ENCODE peak calls at places on chromosomes 11 and 22, in seven cellular contexts. H, Z, V, N, B, R and I are unnamed samples.

GRCh38 chr22:27669798-27670599 is 131.6 kb downstream of the MN1 start:
- DNase-seq in H (no peak), Z (no peak), V (peak; percentile 64), N (peak; percentile 38), B (no peak), R (peak; percentile 27), I (no peak)

GRCh38 chr11:92812841-92813240 is 156.6 kb upstream of the MTNR1B start:
- DNase-seq in H (no peak), Z (no peak), V (no peak), N (no peak), B (no peak), R (no peak), I (no peak)

GRCh38 chr11:101126551-101127347 is 2.9 kb downstream of the PGR start:
- DNase-seq in H (no peak), Z (no peak), V (peak; percentile 28), N (peak; percentile 25), B (no peak), R (peak; percentile 24), I (peak; percentile 69)

GRCh38 chr11:10943968-10944367 is 86.1 kb upstream of the ZBED5 start:
- DNase-seq in H (no peak), Z (no peak), V (peak; percentile 69), N (peak; percentile 62), B (no peak), R (peak; percentile 63), I (peak; percentile 17)

GRCh38 chr11:128517457-128518230 is 69.7 kb downstream of the ETS1 start:
- DNase-seq in H (no peak), Z (peak; percentile 46), V (peak; percentile 70), N (peak; percentile 69), B (no peak), R (peak; percentile 55), I (peak; percentile 45)

GRCh38 chr11:74936087-74936486 is 12.8 kb downstream of the XRRA1 start:
- DNase-seq in H (no peak), Z (no peak), V (no peak), N (no peak), B (no peak), R (no peak), I (no peak)

GRCh38 chr11:111736621-111737055 is 29.6 kb downstream of the PPP2R1B start:
- DNase-seq in H (no peak), Z (no peak), V (no peak), N (no peak), B (no peak), R (no peak), I (no peak)

GRCh38 chr22:46581580-46582244 is 38.5 kb upstream of the GRAMD4 start:
- DNase-seq in H (no peak), Z (no peak), V (no peak), N (no peak), B (no peak), R (no peak), I (no peak)

GRCh38 chr11:10716122-10716521 is 22.6 kb upstream of the IRAG1 start:
- DNase-seq in H (no peak), Z (no peak), V (no peak), N (peak; percentile 9), B (no peak), R (peak; percentile 30), I (peak; percentile 68)

GRCh38 chr22:37331034-37331428 is 48.7 kb downstream of the CYTH4 start:
- DNase-seq in H (no peak), Z (no peak), V (peak; percentile 57), N (peak; percentile 40), B (no peak), R (peak; percentile 78), I (peak; percentile 51)

GRCh38 chr11:66322732-66323427 is 6.0 kb upstream of the CD248 start:
- DNase-seq in H (no peak), Z (no peak), V (peak; percentile 92), N (peak; percentile 67), B (no peak), R (peak; percentile 91), I (peak; percentile 81)

GRCh38 chr11:76598426-76598839 is 72.1 kb downstream of the LRRC32 start:
- DNase-seq in H (peak; percentile 58), Z (no peak), V (peak; percentile 77), N (peak; percentile 68), B (no peak), R (peak; percentile 56), I (peak; percentile 73)

GRCh38 chr11:77082838-77083552 is 16.2 kb downstream of the CAPN5 start:
- DNase-seq in H (peak; percentile 2), Z (no peak), V (peak; percentile 84), N (peak; percentile 72), B (no peak), R (peak; percentile 48), I (peak; percentile 49)

GRCh38 chr11:17683378-17684161 is 35.8 kb upstream of the MYOD1 start:
- DNase-seq in H (peak; percentile 69), Z (no peak), V (peak; percentile 42), N (peak; percentile 48), B (no peak), R (peak; percentile 76), I (peak; percentile 36)

GRCh38 chr11:60921777-60922335 is 2.4 kb upstream of the TMEM132A start:
- DNase-seq in H (no peak), Z (no peak), V (no peak), N (no peak), B (no peak), R (no peak), I (no peak)

GRCh38 chr11:121661796-121662508 is 209.2 kb upstream of the SORL1-AS1 start:
- DNase-seq in H (no peak), Z (peak; percentile 79), V (peak; percentile 89), N (peak; percentile 85), B (no peak), R (peak; percentile 94), I (peak; percentile 91)

GRCh38 chr22:48393041-48393370 is 1434.7 kb downstream of the BRD1 start:
- DNase-seq in H (no peak), Z (no peak), V (no peak), N (no peak), B (no peak), R (no peak), I (no peak)

GRCh38 chr11:19234428-19234827 is 6.3 kb downstream of the E2F8 start:
- DNase-seq in H (no peak), Z (no peak), V (no peak), N (no peak), B (no peak), R (no peak), I (no peak)

GRCh38 chr11:95792200-95792599 is 1.9 kb downstream of the CEP57 start:
- DNase-seq in H (no peak), Z (no peak), V (no peak), N (no peak), B (no peak), R (no peak), I (no peak)
- H3K4me3 ChIP-seq in H (no peak overlapping the region), Z (no peak overlapping the region), V (no peak overlapping the region), N (no peak overlapping the region), B (peak overlapping the region; percentile 94), R (peak overlapping the region; percentile 97), I (peak overlapping the region; percentile 99)

GRCh38 chr11:44566952-44567875 is 1.8 kb downstream of the CD82 start:
- DNase-seq in H (no peak), Z (no peak), V (no peak), N (no peak), B (no peak), R (no peak), I (no peak)
- TF ChIP-seq CTCF in H (no peak), Z (peak; percentile 37), V (peak; percentile 15), N (peak; percentile 1), B (peak; percentile 41), R (no peak), I (peak; percentile 45)

DNA sequence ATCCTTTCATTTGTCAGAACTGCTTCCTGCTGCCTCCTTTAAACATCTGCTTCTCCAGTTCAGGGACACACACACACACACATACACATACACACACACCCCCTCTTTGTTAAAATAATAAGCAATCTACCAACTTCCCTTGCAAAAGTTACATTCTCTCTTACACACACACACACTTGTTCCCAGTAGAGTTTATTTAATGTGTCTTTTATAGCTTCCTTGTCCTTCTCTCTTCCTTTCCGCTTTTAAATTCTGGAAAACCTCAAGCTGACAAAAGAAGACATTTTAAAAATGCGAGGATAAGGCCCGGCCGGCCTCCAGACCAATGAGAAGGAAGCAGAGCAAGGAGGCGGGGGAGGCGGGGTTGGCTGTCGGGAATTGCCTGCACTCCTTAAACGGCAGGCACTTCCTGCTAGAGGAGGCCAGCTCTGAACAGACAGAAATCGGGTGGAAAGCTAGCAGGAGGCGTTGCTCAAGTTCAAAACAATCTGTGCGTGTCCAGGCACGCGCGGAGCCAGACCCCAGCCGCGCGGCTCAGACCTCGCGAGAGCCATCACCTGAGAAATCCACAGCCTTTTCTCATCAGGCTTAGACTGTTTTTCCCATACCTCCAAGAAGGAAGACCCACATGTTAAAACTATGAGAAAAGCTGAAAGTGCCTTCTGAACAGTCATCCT is 99.9 kb downstream of the MAML2 start:
- DNase-seq in H (peak; percentile 96), Z (peak; percentile 95), V (peak; percentile 99), N (peak; percentile 99), B (peak; percentile 72), R (peak; percentile 97), I (peak; percentile 99)
- H3K4me3 ChIP-seq in H (peak overlapping the region; percentile 45), Z (peak overlapping the region; percentile 42), V (peak overlapping the region; percentile 44), N (peak overlapping the region; percentile 53), B (peak overlapping the region; percentile 56), R (peak overlapping the region; percentile 52), I (peak overlapping the region; percentile 49)

DNA sequence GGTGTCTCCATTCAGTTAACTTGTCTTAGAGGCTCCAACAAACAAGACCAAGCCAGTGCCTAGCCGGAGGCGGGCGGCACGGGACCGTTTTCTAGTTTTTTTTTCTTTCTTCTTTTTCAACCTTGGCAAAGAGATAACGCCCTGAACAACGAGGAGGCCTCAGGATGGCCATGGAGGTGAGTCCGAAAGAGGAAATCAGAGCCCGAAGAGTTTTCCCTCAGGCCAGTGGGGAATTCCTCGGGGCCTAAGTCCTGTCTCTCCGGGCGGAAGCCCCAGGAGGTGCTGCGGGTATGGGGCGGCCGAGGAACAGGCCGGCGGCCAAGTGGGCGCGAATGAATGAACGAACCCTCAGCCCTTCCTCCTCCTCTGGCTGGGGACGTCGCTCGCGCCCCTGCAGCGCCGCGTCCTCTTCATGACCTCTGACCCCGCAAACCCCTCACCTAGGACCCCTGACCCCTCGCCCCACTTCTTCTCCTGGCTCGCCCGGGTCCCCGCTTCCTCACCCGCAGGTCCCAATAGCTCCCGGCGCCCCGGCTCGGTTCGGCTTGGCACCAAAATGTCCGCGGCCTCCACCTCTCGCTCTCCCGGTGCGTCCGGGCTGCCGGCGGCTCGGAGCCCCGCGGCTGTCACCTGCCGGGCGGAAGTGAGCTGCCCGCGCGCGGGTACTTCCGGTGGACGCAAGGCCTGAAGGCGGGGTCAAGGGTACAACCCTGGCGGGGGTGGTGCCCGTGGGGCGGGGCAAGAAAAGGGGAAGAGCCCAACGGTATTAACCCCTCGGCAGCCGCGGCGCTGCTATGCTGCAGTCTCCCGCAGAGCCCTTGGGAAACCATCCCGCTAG is at the start of gene AP1B1:
- DNase-seq in H (peak; percentile 97), Z (peak; percentile 29), V (peak; percentile 92), N (peak; percentile 87), B (peak; percentile 45), R (peak; percentile 78), I (peak; percentile 89)
- TF ChIP-seq CTCF in H (no peak), Z (no peak), V (no peak), N (no peak), B (no peak), R (no peak), I (no peak)